ENCODE peak calls at places on chromosome 20, in eight cellular contexts. F is right atrium auricular region; S is AG09319; I is activated CD8-positive, alpha-beta T cell treated with anti-CD3 and anti-CD28 coated beads for 36 hours; H is stimulated activated CD4-positive, alpha-beta T cell treated with anti-CD3 and anti-CD28 coated beads, Interleukin-1b, Interleukin-23, amount 100 ng/mL, for 48 hours; N is activated CD4-positive, alpha-beta T cell treated with anti-CD3 and anti-CD28 coated beads, Interleukin-2, amount 50 U/mL, for 48 hours; Z is bronchial epithelial cell; X is OCI-LY7. R is an unnamed sample.

GRCh38 chr20:58199058-58199457 is 29.4 kb downstream of the ANKRD60 start:
- DNase-seq in H (no peak), S (no peak), X (no peak), F (no peak), Z (no peak), I (no peak), N (no peak), R (no peak)

GRCh38 chr20:21323640-21324039 is 20.5 kb downstream of the XRN2 start:
- DNase-seq in F (no peak), Z (peak), I (no peak), X (no peak), N (no peak), H (no peak), S (peak), R (peak)

GRCh38 chr20:47817573-47817972 is 32.3 kb upstream of the SULF2 start:
- DNase-seq in N (no peak), I (no peak), H (no peak), S (no peak), F (no peak), X (no peak), Z (peak), R (no peak)

GRCh38 chr20:59752704-59753460 is 148.5 kb downstream of the PHACTR3 start:
- DNase-seq in Z (no peak), I (no peak), H (no peak), X (peak), N (no peak), S (no peak), F (no peak), R (no peak)

GRCh38 chr20:17495826-17496225 is 35.4 kb downstream of the BFSP1 start:
- DNase-seq in I (no peak), H (no peak), Z (no peak), S (no peak), N (no peak), F (no peak), X (no peak), R (no peak)

GRCh38 chr20:61692476-61692875 is 373.2 kb downstream of the TAF4 start:
- DNase-seq in X (no peak), N (no peak), S (no peak), I (no peak), F (no peak), H (no peak), Z (no peak), R (no peak)

GRCh38 chr20:20492521-20493334 is 124.8 kb downstream of the INSM1 start:
- DNase-seq in Z (no peak), F (no peak), X (no peak), H (no peak), S (no peak), N (no peak), I (no peak), R (no peak)

GRCh38 chr20:20457392-20458126 is 89.7 kb downstream of the INSM1 start:
- DNase-seq in N (peak), S (no peak), H (no peak), I (no peak), F (no peak), Z (no peak), X (no peak), R (peak)

GRCh38 chr20:4161447-4162251 is 146.3 kb upstream of the RNF24 start:
- DNase-seq in Z (peak), I (peak), N (peak), F (no peak), H (no peak), X (peak), S (no peak), R (no peak)

GRCh38 chr20:25695532-25696383 is 895 bp downstream of the ZNF337 start:
- DNase-seq in Z (no peak), H (no peak), I (no peak), S (no peak), F (no peak), N (peak), X (no peak), R (peak)

GRCh38 chr20:31602779-31603441 is 2.2 kb upstream of the ID1 start:
- DNase-seq in I (peak), S (no peak), X (peak), N (peak), F (peak), H (peak), Z (peak), R (peak)

GRCh38 chr20:275791-276190 is 14.8 kb downstream of the C20orf96 start:
- DNase-seq in N (no peak), Z (no peak), S (no peak), X (no peak), F (peak), H (no peak), I (no peak), R (no peak)

GRCh38 chr20:22716824-22717351 is 132.5 kb upstream of the FOXA2 start:
- DNase-seq in I (no peak), X (no peak), H (no peak), N (no peak), S (no peak), F (no peak), Z (peak), R (peak)

GRCh38 chr20:11001767-11002540 is 328.2 kb upstream of the JAG1 start:
- DNase-seq in Z (peak), I (no peak), X (no peak), H (no peak), F (no peak), S (no peak), N (no peak), R (peak)

GRCh38 chr20:2778602-2779321 is 21.7 kb downstream of the CPXM1 start:
- DNase-seq in N (no peak), Z (no peak), F (no peak), H (no peak), I (no peak), X (no peak), S (no peak), R (no peak)

GRCh38 chr20:3204124-3204794 is at the start of gene DDRGK1:
- DNase-seq in N (peak), H (peak), S (peak), F (peak), Z (peak), I (peak), X (peak), R (peak)

GRCh38 chr20:49505518-49505917 is 23.1 kb upstream of the KCNB1 start:
- DNase-seq in X (no peak), N (no peak), S (no peak), Z (no peak), F (no peak), H (no peak), I (no peak), R (peak)

GRCh38 chr20:51429144-51429482 is 113.4 kb downstream of the NFATC2 start:
- DNase-seq in S (no peak), N (no peak), H (no peak), F (no peak), I (no peak), Z (no peak), X (no peak), R (no peak)

GRCh38 chr20:6944292-6944691 is 176.8 kb downstream of the BMP2 start:
- DNase-seq in I (no peak), N (no peak), S (no peak), F (no peak), Z (no peak), X (no peak), H (no peak), R (no peak)

GRCh38 chr20:48615871-48616270 is 211.9 kb downstream of the PREX1 start:
- DNase-seq in Z (no peak), F (no peak), N (no peak), H (no peak), I (no peak), X (no peak), S (no peak), R (no peak)

GRCh38 chr20:47319517-47320252 is 36.8 kb downstream of the ZMYND8 start:
- DNase-seq in S (no peak), X (no peak), Z (peak), H (no peak), F (peak), I (no peak), N (no peak), R (peak)

GRCh38 chr20:9503530-9504251 is 10.7 kb upstream of the LAMP5 start:
- DNase-seq in N (no peak), Z (peak), H (no peak), S (peak), I (no peak), X (no peak), F (no peak), R (no peak)

GRCh38 chr20:57908691-57909090 is 198.9 kb upstream of the PMEPA1 start:
- DNase-seq in S (no peak), Z (no peak), N (no peak), H (no peak), F (no peak), X (no peak), I (no peak), R (no peak)

GRCh38 chr20:53707341-53708102 is 113.9 kb upstream of the ZNF217 start:
- DNase-seq in S (no peak), N (peak), F (no peak), Z (no peak), X (peak), H (no peak), I (peak), R (no peak)

GRCh38 chr20:19813839-19814238 is 55.8 kb downstream of the RIN2 start:
- DNase-seq in H (no peak), I (no peak), Z (no peak), X (no peak), S (peak), F (no peak), N (no peak), R (peak)

GRCh38 chr20:31719644-31720485 is 2.8 kb downstream of the BCL2L1 start:
- DNase-seq in X (no peak), H (no peak), N (no peak), I (no peak), F (no peak), Z (peak), S (no peak), R (peak)

GRCh38 chr20:48718914-48719578 is 108.8 kb downstream of the PREX1 start:
- DNase-seq in S (no peak), I (peak), Z (no peak), N (peak), X (peak), H (no peak), F (no peak), R (no peak)

GRCh38 chr20:48350291-48350988 is 477.4 kb downstream of the PREX1 start:
- DNase-seq in N (no peak), X (no peak), I (peak), H (no peak), F (no peak), S (no peak), Z (no peak), R (peak)

GRCh38 chr20:51767018-51767866 is 948 bp downstream of the ATP9A start:
- DNase-seq in S (no peak), F (peak), X (peak), N (peak), Z (peak), I (peak), H (peak), R (peak)

GRCh38 chr20:62244644-62245108 is 6.4 kb downstream of the OSBPL2 start:
- DNase-seq in H (no peak), S (no peak), X (no peak), I (no peak), F (no peak), Z (no peak), N (no peak), R (no peak)

GRCh38 chr20:22582960-22583772 is 1.2 kb downstream of the FOXA2 start:
- DNase-seq in I (no peak), S (no peak), X (no peak), Z (peak), N (no peak), F (no peak), H (no peak), R (no peak)

GRCh38 chr20:33229843-33230242 is 6.0 kb upstream of the BPIFA1 start:
- DNase-seq in N (no peak), Z (no peak), I (peak), X (no peak), F (no peak), H (no peak), S (no peak), R (no peak)

GRCh38 chr20:40741507-40742106 is 52.6 kb upstream of the MAFB start:
- DNase-seq in I (peak), N (peak), F (no peak), Z (peak), H (peak), S (peak), X (peak), R (peak)

GRCh38 chr20:37209193-37209592 is 29.8 kb upstream of the MROH8 start:
- DNase-seq in I (no peak), H (no peak), N (no peak), F (no peak), Z (no peak), X (no peak), S (no peak), R (peak)

GRCh38 chr20:38609828-38610227 is 8.2 kb downstream of the ARHGAP40 start:
- DNase-seq in H (no peak), F (no peak), I (no peak), N (no peak), Z (no peak), S (no peak), X (no peak), R (no peak)

GRCh38 chr20:33789109-33789857 is 21.9 kb upstream of the CHMP4B start:
- DNase-seq in I (no peak), Z (peak), N (no peak), H (no peak), X (no peak), S (peak), F (no peak), R (peak)

GRCh38 chr20:46563170-46563847 is 12.9 kb upstream of the OCSTAMP start:
- DNase-seq in N (no peak), X (no peak), F (no peak), H (no peak), S (no peak), I (no peak), Z (no peak), R (no peak)

GRCh38 chr20:3692706-3693294 is 11.0 kb upstream of the ADAM33 start:
- DNase-seq in F (no peak), H (no peak), S (no peak), N (no peak), I (no peak), Z (no peak), X (no peak), R (no peak)

GRCh38 chr20:38424404-38424803 is 10.7 kb downstream of the SNHG17 start:
- DNase-seq in S (no peak), Z (no peak), F (no peak), H (no peak), I (no peak), X (no peak), N (no peak), R (no peak)

GRCh38 chr20:18637296-18637695 is 49.4 kb downstream of the DTD1 start:
- DNase-seq in F (no peak), N (no peak), X (no peak), S (no peak), H (no peak), I (no peak), Z (no peak), R (no peak)

R was measured in fibroblast of pulmonary artery.